ENCODE peak calls at places on chromosomes 12 and 14, in nine cellular contexts. R is Kasumi-1; B is GM06990; L is mucosa of descending colon; V is stimulated activated naive CD4-positive, alpha-beta T cell; K is D341Med; W is astrocyte; X is activated naive CD8-positive, alpha-beta T cell treated with anti-CD3 and anti-CD28 coated beads for 36 hours; Q is tibial artery. J is an unnamed sample.

GRCh38 chr14:85088231-85088630 is 441.7 kb upstream of the FLRT2 start:
- DNase-seq in R (no peak), B (no peak), L (no peak), V (no peak), K (no peak), W (peak; percentile 0), X (no peak), Q (no peak), J (no peak)

GRCh38 chr14:104707629-104708595 is 16.1 kb upstream of the ADSS1 start:
- DNase-seq in R (no peak), B (no peak), L (no peak), V (no peak), K (no peak), W (no peak), X (no peak), Q (no peak), J (no peak)

GRCh38 chr12:7206691-7207090 is 17.2 kb downstream of the PEX5 start:
- DNase-seq in R (no peak), B (no peak), L (no peak), V (no peak), K (no peak), W (no peak), X (no peak), Q (no peak), J (no peak)

GRCh38 chr14:96254696-96255095 is 1.3 kb upstream of the BDKRB1 start:
- DNase-seq in R (no peak), B (no peak), L (no peak), V (no peak), K (no peak), W (no peak), X (no peak), Q (no peak), J (no peak)

GRCh38 chr12:31118831-31119530 is 45.3 kb downstream of the DDX11 start:
- DNase-seq in R (peak; percentile 46), B (no peak), L (no peak), V (peak; percentile 15), K (peak; percentile 73), W (no peak), X (peak; percentile 29), Q (no peak), J (peak; percentile 51)

GRCh38 chr14:104643306-104643705 is 38.7 kb upstream of the TMEM179 start:
- DNase-seq in R (no peak), B (no peak), L (no peak), V (no peak), K (no peak), W (no peak), X (no peak), Q (no peak), J (no peak)

GRCh38 chr12:15728118-15728598 is 61.0 kb downstream of the EPS8 start:
- DNase-seq in R (no peak), B (no peak), L (no peak), V (no peak), K (no peak), W (peak; percentile 67), X (no peak), Q (no peak), J (no peak)

GRCh38 chr12:40010899-40011774 is 94.7 kb downstream of the SLC2A13 start:
- DNase-seq in R (peak; percentile 86), B (no peak), L (no peak), V (peak; percentile 5), K (peak; percentile 46), W (peak; percentile 35), X (peak; percentile 34), Q (no peak), J (peak; percentile 79)

GRCh38 chr12:93812616-93813015 is 135.4 kb downstream of the CRADD start:
- DNase-seq in R (no peak), B (no peak), L (no peak), V (no peak), K (no peak), W (no peak), X (no peak), Q (no peak), J (no peak)

GRCh38 chr12:31533470-31533869 is 57.5 kb downstream of the DENND5B start:
- DNase-seq in R (no peak), B (no peak), L (no peak), V (no peak), K (no peak), W (no peak), X (no peak), Q (no peak), J (no peak)

GRCh38 chr12:121116318-121117225 is 16.1 kb upstream of the P2RX7 start:
- DNase-seq in R (no peak), B (no peak), L (no peak), V (no peak), K (no peak), W (no peak), X (no peak), Q (no peak), J (no peak)

GRCh38 chr14:78530078-78530477 is 359.9 kb downstream of the NRXN3 start:
- DNase-seq in R (peak; percentile 31), B (no peak), L (no peak), V (no peak), K (no peak), W (no peak), X (no peak), Q (no peak), J (peak; percentile 45)

GRCh38 chr14:48725001-48725734 is 861.0 kb downstream of the RPS29 start:
- DNase-seq in R (no peak), B (no peak), L (no peak), V (no peak), K (no peak), W (peak; percentile 82), X (no peak), Q (no peak), J (no peak)

GRCh38 chr12:116918464-116918863 is 7.7 kb downstream of the FBXW8 start:
- DNase-seq in R (no peak), B (no peak), L (no peak), V (no peak), K (no peak), W (no peak), X (no peak), Q (no peak), J (peak; percentile 64)

GRCh38 chr14:68249534-68250517 is 430.2 kb downstream of the RAD51B start:
- DNase-seq in R (no peak), B (no peak), L (no peak), V (no peak), K (no peak), W (peak; percentile 73), X (no peak), Q (no peak), J (no peak)